ENCODE peak calls at places on chromosomes 12 and 14, in ten cellular contexts. P, S, H, T, B, N, R, E, A and K are unnamed samples.

GRCh38 chr12:80187660-80188090 is 88.3 kb downstream of the OTOGL start:
- DNase-seq in N (no peak), B (no peak), T (no peak), R (peak; percentile 58), A (no peak), S (peak; percentile 12), P (peak; percentile 17), E (no peak), H (peak; percentile 36), K (no peak)

GRCh38 chr14:99454246-99454645 is 26.4 kb downstream of the SETD3 start:
- DNase-seq in T (no peak), N (no peak), E (peak; percentile 17), A (no peak), S (no peak), R (no peak), P (no peak), B (no peak), H (no peak), K (no peak)

GRCh38 chr12:101680240-101680639 is 17.2 kb upstream of the CHPT1 start:
- DNase-seq in S (no peak), E (no peak), T (no peak), N (no peak), R (no peak), P (no peak), H (no peak), B (no peak), A (no peak), K (no peak)

GRCh38 chr14:97388408-97388807 is 591.2 kb downstream of the VRK1 start:
- DNase-seq in N (no peak), A (no peak), E (no peak), P (no peak), S (no peak), H (no peak), R (no peak), B (no peak), T (no peak), K (no peak)

GRCh38 chr12:24560867-24561266 is 388.0 kb downstream of the BCAT1 start:
- DNase-seq in P (no peak), R (no peak), S (peak; percentile 5), B (no peak), T (no peak), E (no peak), H (no peak), N (no peak), A (no peak), K (no peak)

GRCh38 chr12:47303207-47303606 is 223.4 kb upstream of the AMIGO2 start:
- DNase-seq in A (no peak), B (no peak), E (peak; percentile 40), S (no peak), P (no peak), R (no peak), H (no peak), T (no peak), N (no peak), K (no peak)

GRCh38 chr12:94792690-94793089 is 142.3 kb upstream of the TMCC3 start:
- DNase-seq in H (peak; percentile 41), R (no peak), E (no peak), T (no peak), B (no peak), A (no peak), P (no peak), S (no peak), N (no peak), K (no peak)

GRCh38 chr12:29104495-29104894 is 44.6 kb upstream of the FAR2 start:
- DNase-seq in S (no peak), E (no peak), A (no peak), T (no peak), B (no peak), H (no peak), P (no peak), R (no peak), N (no peak), K (no peak)

GRCh38 chr14:95291859-95292542 is 27.7 kb downstream of the CLMN start:
- DNase-seq in S (peak; percentile 76), N (no peak), T (no peak), H (peak; percentile 79), A (peak; percentile 84), P (peak; percentile 87), E (no peak), B (no peak), R (no peak), K (no peak)

GRCh38 chr12:65266408-65266807 is 12.1 kb upstream of the MSRB3 start:
- DNase-seq in H (no peak), S (no peak), T (no peak), R (no peak), N (no peak), P (no peak), B (no peak), A (no peak), E (no peak), K (no peak)

GRCh38 chr12:123986374-123986920 is 13.4 kb downstream of the ZNF664 start:
- DNase-seq in B (no peak), R (no peak), N (no peak), S (no peak), P (no peak), T (no peak), A (no peak), E (no peak), H (peak; percentile 34), K (no peak)

GRCh38 chr14:69284170-69284569 is 24.2 kb downstream of the GALNT16 start:
- DNase-seq in H (peak; percentile 56), T (no peak), R (no peak), B (no peak), N (no peak), P (no peak), S (no peak), E (no peak), A (no peak), K (no peak)

GRCh38 chr12:128068211-128068610 is 198.8 kb upstream of the TMEM132C start:
- DNase-seq in T (no peak), S (no peak), R (no peak), B (no peak), P (no peak), E (no peak), N (no peak), A (no peak), H (no peak), K (no peak)

GRCh38 chr12:9041321-9041720 is 52.0 kb downstream of the KLRG1 start:
- DNase-seq in P (no peak), E (peak; percentile 48), S (no peak), B (peak; percentile 17), T (no peak), H (no peak), A (no peak), R (no peak), N (no peak), K (no peak)

GRCh38 chr14:89773644-89774316 is 180.8 kb downstream of the EFCAB11 start:
- DNase-seq in E (no peak), S (peak; percentile 43), R (no peak), H (peak; percentile 53), B (no peak), P (no peak), A (peak; percentile 90), T (peak; percentile 67), N (peak; percentile 9), K (peak; percentile 64)

GRCh38 chr12:46219892-46220655 is 48.8 kb downstream of the SLC38A1 start:
- DNase-seq in R (no peak), T (no peak), N (peak; percentile 71), S (no peak), P (peak; percentile 79), A (no peak), E (peak; percentile 7), H (no peak), B (peak; percentile 55), K (peak; percentile 18)

GRCh38 chr12:96743606-96744005 is 163.5 kb upstream of the NEDD1 start:
- DNase-seq in E (no peak), B (no peak), S (no peak), R (no peak), H (no peak), N (no peak), A (no peak), T (no peak), P (no peak), K (no peak)

GRCh38 chr14:24051162-24051788 is 534 bp upstream of the CARMIL3 start:
- DNase-seq in N (no peak), E (no peak), P (no peak), A (no peak), B (no peak), T (no peak), H (no peak), S (no peak), R (no peak), K (peak; percentile 13)